ENCODE peak calls at places on chromosomes 6 and 20, in four cellular contexts. G, Y, T and N are unnamed samples.

GRCh38 chr20:47150403-47151152 is 205.9 kb downstream of the ZMYND8 start:
- DNase-seq in G (peak), Y (no peak), T (peak), N (peak)

GRCh38 chr6:65707134-65707826 is at the start of gene EYS:
- DNase-seq in G (no peak), Y (no peak), T (no peak), N (no peak)

GRCh38 chr20:25090492-25091429 is 8.8 kb upstream of the VSX1 start:
- DNase-seq in G (no peak), Y (peak), T (no peak), N (no peak)

GRCh38 chr6:28218312-28219248 is 6.5 kb upstream of the ZSCAN9 start:
- DNase-seq in G (peak), Y (no peak), T (peak), N (peak)

GRCh38 chr20:18702736-18703135 is 110.8 kb upstream of the SCP2D1 start:
- DNase-seq in G (no peak), Y (no peak), T (no peak), N (no peak)

GRCh38 chr6:69622230-69622629 is 174.6 kb downstream of the LMBRD1 start:
- DNase-seq in G (no peak), Y (no peak), T (no peak), N (no peak)

GRCh38 chr20:3595541-3595940 is 67.7 kb downstream of the GFRA4 start:
- DNase-seq in G (no peak), Y (no peak), T (no peak), N (no peak)

GRCh38 chr6:12335131-12335527 is 45.0 kb downstream of the EDN1 start:
- DNase-seq in G (no peak), Y (peak), T (no peak), N (no peak)

GRCh38 chr6:77740380-77740779 is 87.5 kb downstream of the MEI4 start:
- DNase-seq in G (peak), Y (no peak), T (no peak), N (peak)

GRCh38 chr20:31637660-31638059 is at the start of gene COX4I2:
- DNase-seq in G (no peak), Y (no peak), T (no peak), N (no peak)

GRCh38 chr20:48879609-48880008 is 41.9 kb upstream of the ARFGEF2 start:
- DNase-seq in G (no peak), Y (no peak), T (peak), N (no peak)

GRCh38 chr6:10877012-10877411 is 4.8 kb downstream of the GCM2 start:
- DNase-seq in G (no peak), Y (no peak), T (no peak), N (no peak)

GRCh38 chr20:34583524-34583923 is 25.0 kb downstream of the MAP1LC3A start:
- DNase-seq in G (no peak), Y (no peak), T (no peak), N (no peak)

GRCh38 chr6:165186041-165186440 is 123.4 kb downstream of the C6orf118 start:
- DNase-seq in G (no peak), Y (no peak), T (no peak), N (no peak)

GRCh38 chr6:107103082-107103481 is 12.2 kb downstream of the BEND3 start:
- DNase-seq in G (no peak), Y (no peak), T (no peak), N (no peak)

GRCh38 chr6:135576055-135576454 is 78.5 kb upstream of the AHI1 start:
- DNase-seq in G (no peak), Y (no peak), T (no peak), N (no peak)

GRCh38 chr6:21278078-21278790 is 315.3 kb upstream of the SOX4 start:
- DNase-seq in G (no peak), Y (no peak), T (no peak), N (no peak)

GRCh38 chr20:44448753-44449546 is 26.7 kb upstream of the TTPAL start:
- DNase-seq in G (peak), Y (peak), T (no peak), N (no peak)

GRCh38 chr6:149779644-149779963 is 30.1 kb downstream of the PCMT1 start:
- DNase-seq in G (no peak), Y (no peak), T (no peak), N (no peak)

GRCh38 chr20:64247970-64248841 is 7.3 kb upstream of the PCMTD2 start:
- DNase-seq in G (peak), Y (no peak), T (peak), N (no peak)

GRCh38 chr6:144131248-144131709 is 19.0 kb upstream of the STX11 start:
- DNase-seq in G (no peak), Y (no peak), T (no peak), N (no peak)

GRCh38 chr20:38473353-38473795 is 731 bp downstream of the RALGAPB start:
- DNase-seq in G (peak), Y (no peak), T (peak), N (no peak)

GRCh38 chr20:37243076-37243936 is 18.3 kb downstream of the GHRH start:
- DNase-seq in G (no peak), Y (no peak), T (no peak), N (no peak)

DNA sequence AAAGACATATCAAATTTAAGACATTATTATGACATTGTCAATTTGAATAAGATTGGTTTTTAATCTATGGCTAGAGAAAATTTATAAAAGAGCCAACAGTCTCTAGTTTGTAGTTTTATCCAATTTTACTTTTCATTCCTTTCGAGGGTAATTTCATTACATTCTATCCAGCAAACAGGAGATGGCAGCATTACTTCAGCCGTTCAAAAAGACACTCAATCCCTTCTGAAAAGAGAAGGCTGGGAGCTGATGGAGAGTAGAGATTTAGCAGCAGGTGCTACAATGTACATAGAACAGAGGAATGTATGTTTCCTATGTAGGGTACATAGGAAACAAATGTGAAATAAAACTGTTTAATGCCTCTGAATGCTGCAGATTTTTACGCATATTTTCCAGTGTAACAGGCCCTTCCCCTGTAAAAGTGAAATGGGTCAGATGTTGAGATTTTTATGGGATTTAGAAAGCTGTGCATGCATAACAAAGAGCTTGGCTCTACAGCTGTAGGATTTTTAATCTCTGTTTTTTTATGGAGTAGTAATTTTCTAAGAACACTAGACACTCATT is 15.9 kb downstream of the RPS12 start:
- DNase-seq in G (no peak), Y (no peak), T (no peak), N (no peak)
- TF ChIP-seq SPI1 in G (no peak), Y (no peak), T (no peak), N (no peak)

DNA sequence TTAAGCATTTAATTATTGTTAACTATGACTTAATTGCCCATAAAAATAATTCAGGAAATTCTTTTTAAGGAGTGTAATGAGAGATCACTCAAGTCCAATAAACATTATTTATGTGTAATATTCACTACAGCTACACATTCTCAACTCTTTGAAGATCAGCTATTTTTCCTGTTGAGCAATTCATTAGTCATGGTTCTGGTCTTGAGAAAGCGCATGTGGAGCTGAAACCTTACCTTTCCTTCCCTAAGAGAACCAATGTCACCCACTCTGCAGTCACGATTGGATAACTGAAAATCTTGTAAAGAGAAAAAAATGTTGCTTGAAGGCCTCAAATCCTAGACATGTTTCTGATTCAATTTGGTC is 737.0 kb upstream of the MARCKS start:
- DNase-seq in G (no peak), Y (no peak), T (peak), N (no peak)
- TF ChIP-seq SPI1 in G (no peak), Y (no peak), T (no peak), N (no peak)

DNA sequence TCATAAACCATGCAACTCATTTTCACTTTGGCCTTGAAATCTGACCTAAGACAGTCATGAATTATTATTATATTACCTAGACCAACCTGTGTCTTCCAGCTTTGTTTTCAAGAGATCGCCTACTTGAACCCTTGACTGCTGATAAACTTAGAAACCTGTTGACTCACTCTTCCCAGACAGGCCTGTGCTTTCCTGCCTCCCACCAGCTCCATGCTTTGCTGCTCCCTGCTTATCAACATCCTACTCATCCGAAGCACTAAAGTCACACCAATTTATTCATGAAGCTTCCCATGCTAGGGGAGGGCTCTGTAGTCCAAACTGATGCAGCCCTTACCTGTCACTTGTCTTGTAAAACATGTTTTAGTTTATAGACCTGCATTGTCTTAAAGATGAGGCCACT is 177.9 kb downstream of the SYNE1 start:
- DNase-seq in G (no peak), Y (no peak), T (no peak), N (no peak)
- TF ChIP-seq SPI1 in G (no peak), Y (no peak), T (no peak), N (no peak)

DNA sequence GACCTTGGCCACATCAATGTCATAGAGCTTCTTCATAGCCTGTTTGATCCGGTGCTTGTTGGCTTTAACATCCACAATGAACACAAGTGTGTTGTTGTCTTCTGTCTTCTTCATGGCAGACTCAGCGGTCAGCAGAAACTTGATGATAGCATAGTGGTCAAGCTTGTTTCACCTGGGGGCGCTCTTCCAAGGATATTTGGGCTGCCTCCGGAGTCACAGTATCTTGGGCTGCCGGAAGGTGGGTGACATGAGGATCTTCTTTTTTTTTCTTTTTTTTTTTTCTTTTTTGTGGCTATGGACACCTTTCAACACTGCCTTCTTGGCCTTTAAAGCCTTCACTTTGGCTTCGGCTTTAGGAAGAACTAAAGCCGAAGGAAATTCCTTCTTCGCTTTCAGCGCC is 244.6 kb downstream of the GJA1 start:
- DNase-seq in G (no peak), Y (no peak), T (no peak), N (no peak)
- TF ChIP-seq SPI1 in G (no peak), Y (no peak), T (no peak), N (no peak)

GRCh38 chr6:110178626-110179405 is 654 bp downstream of the WASF1 start:
- DNase-seq in G (peak), Y (no peak), T (peak), N (no peak)

GRCh38 chr6:110180228-110181008 is at the start of gene CDC40:
- DNase-seq in G (peak), Y (no peak), T (peak), N (no peak)

GRCh38 chr6:110179406-110180227 is at the start of gene WASF1:
- DNase-seq in G (peak), Y (peak), T (peak), N (peak)

GRCh38 chr6:110183292-110183691 is 3.1 kb downstream of the CDC40 start:
- DNase-seq in G (no peak), Y (no peak), T (no peak), N (no peak)

DNA sequence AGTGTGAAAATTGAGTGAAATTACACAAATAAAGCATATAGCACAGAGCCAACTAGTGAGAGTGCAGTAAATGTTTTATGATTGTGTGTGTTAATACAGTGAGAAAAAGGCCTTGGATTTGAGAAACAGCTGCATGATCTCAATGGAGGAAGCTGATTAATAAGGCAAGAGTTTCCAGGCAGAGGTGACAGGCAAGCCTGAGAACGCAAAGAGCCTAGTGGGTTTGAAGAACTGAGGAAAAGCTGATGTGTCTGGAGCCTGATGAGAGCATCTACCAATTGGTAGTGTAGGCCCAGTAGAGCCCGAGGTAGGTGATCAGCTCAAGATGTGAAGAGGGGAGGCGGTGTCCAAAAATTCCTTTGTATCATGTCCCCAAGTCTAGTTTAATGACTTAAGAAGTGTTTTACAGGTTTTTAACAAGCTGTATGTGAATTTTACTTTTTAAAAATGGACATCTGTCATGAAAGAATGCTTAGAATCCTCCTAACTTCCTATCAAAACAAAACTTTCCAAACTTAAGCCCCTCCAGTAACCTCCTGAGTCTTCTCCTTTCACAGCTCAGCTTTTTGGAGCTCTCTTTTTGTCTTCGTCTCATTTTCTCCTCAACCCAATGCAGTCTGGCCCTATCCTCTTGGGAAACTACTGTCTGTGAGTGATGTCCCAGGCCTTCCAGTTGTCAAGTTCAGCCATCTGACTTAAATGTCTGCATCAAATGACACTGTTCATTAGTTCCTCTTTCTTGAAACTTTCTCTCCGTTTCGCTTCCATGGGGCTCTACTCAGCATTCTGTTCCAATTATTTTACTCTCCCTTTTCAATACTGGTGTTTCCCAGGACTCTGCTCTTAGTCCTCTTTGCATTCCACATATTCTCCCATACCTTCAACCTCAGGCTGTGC is 1.2 kb downstream of the CDC40 start:
- DNase-seq in G (no peak), Y (no peak), T (peak), N (no peak)
- TF ChIP-seq SPI1 in G (no peak), Y (no peak), T (no peak), N (no peak)

GRCh38 chr6:117906905-117907599 is at the start of gene SLC35F1:
- DNase-seq in G (peak), Y (no peak), T (no peak), N (peak)

GRCh38 chr6:117906454-117906904 is 585 bp upstream of the SLC35F1 start:
- DNase-seq in G (no peak), Y (peak), T (no peak), N (no peak)

GRCh38 chr6:117909638-117910037 is 2.6 kb downstream of the SLC35F1 start:
- DNase-seq in G (no peak), Y (no peak), T (no peak), N (no peak)

GRCh38 chr6:117908246-117909107 is 1.4 kb downstream of the SLC35F1 start:
- DNase-seq in G (no peak), Y (no peak), T (no peak), N (no peak)

GRCh38 chr6:117907600-117908245 is 659 bp downstream of the SLC35F1 start:
- DNase-seq in G (no peak), Y (no peak), T (no peak), N (peak)
- TF ChIP-seq SPI1 in G (no peak), Y (no peak), T (no peak), N (no peak)

GRCh38 chr6:81906709-81907204 is 154.3 kb upstream of the TENT5A start:
- DNase-seq in G (no peak), Y (peak), T (no peak), N (no peak)
- TF ChIP-seq SPI1 in G (no peak), Y (no peak), T (no peak), N (no peak)